ENCODE peak calls at places on chromosomes 5 and 9, in ten cellular contexts. C is endothelial cell of umbilical vein, E is Panc1, Z is GM23338, Y is HepG2, K is K562, G is stomach, X is upper lobe of left lung, O is prostate gland, S is suprapubic skin. V is an unnamed sample.

GRCh38 chr5:93385665-93386064 is 195.4 kb downstream of the NR2F1-AS1 start:
- DNase-seq in C (no peak), E (no peak), Z (no peak), Y (no peak), K (no peak), G (no peak), X (no peak), O (no peak), S (no peak), V (no peak)

GRCh38 chr5:111389390-111390082 is 122.8 kb downstream of the STARD4 start:
- DNase-seq in C (no peak), E (no peak), Z (no peak), Y (no peak), K (no peak), G (no peak), X (no peak), O (no peak), S (no peak), V (no peak)

GRCh38 chr5:17398439-17398838 is 99.6 kb upstream of the TAF11L2 start:
- DNase-seq in C (no peak), E (no peak), Z (no peak), Y (no peak), K (peak), G (no peak), X (no peak), O (no peak), S (no peak), V (no peak)

GRCh38 chr9:136007906-136008692 is 46.9 kb upstream of the UBAC1 start:
- DNase-seq in C (peak), E (peak), Z (no peak), Y (peak), K (no peak), G (no peak), X (no peak), O (no peak), S (no peak), V (no peak)

GRCh38 chr9:21941337-21941995 is 52.7 kb downstream of the CDKN2A start:
- DNase-seq in C (no peak), E (no peak), Z (no peak), Y (no peak), K (no peak), G (no peak), X (no peak), O (no peak), S (no peak), V (no peak)

GRCh38 chr9:3532158-3532557 is 6.4 kb upstream of the RFX3 start:
- DNase-seq in C (no peak), E (no peak), Z (peak), Y (no peak), K (no peak), G (no peak), X (no peak), O (no peak), S (no peak), V (no peak)

GRCh38 chr5:62475072-62475471 is 62.5 kb downstream of the IPO11 start:
- DNase-seq in C (no peak), E (no peak), Z (no peak), Y (no peak), K (peak), G (no peak), X (no peak), O (no peak), S (no peak), V (no peak)

GRCh38 chr5:145938699-145939531 is 2.5 kb downstream of the SH3RF2 start:
- DNase-seq in C (no peak), E (no peak), Z (no peak), Y (no peak), K (no peak), G (no peak), X (no peak), O (no peak), S (no peak), V (no peak)

GRCh38 chr9:18896531-18897179 is 136.4 kb downstream of the SAXO1 start:
- DNase-seq in C (no peak), E (no peak), Z (no peak), Y (no peak), K (no peak), G (no peak), X (no peak), O (no peak), S (no peak), V (no peak)

GRCh38 chr5:157266286-157267007 is 524 bp downstream of the CYFIP2 start:
- DNase-seq in C (peak), E (no peak), Z (peak), Y (no peak), K (no peak), G (peak), X (peak), O (no peak), S (no peak), V (peak)

GRCh38 chr5:170313344-170313743 is 15.8 kb upstream of the LCP2 start:
- DNase-seq in C (no peak), E (no peak), Z (no peak), Y (no peak), K (peak), G (no peak), X (no peak), O (no peak), S (no peak), V (no peak)

GRCh38 chr9:31590091-31590490 is 794.4 kb upstream of the ACO1 start:
- DNase-seq in C (no peak), E (no peak), Z (no peak), Y (no peak), K (no peak), G (no peak), X (no peak), O (no peak), S (no peak), V (no peak)

GRCh38 chr9:86637515-86637914 is 283.3 kb upstream of the TUT7 start:
- DNase-seq in C (peak), E (no peak), Z (peak), Y (no peak), K (peak), G (peak), X (no peak), O (peak), S (no peak), V (no peak)

GRCh38 chr5:137621861-137622823 is 113.7 kb downstream of the KLHL3 start:
- DNase-seq in C (no peak), E (no peak), Z (no peak), Y (no peak), K (no peak), G (no peak), X (no peak), O (no peak), S (no peak), V (no peak)

GRCh38 chr9:81574399-81574798 is 114.9 kb downstream of the TLE1 start:
- DNase-seq in C (no peak), E (no peak), Z (no peak), Y (peak), K (no peak), G (no peak), X (no peak), O (no peak), S (no peak), V (no peak)

GRCh38 chr9:131707677-131708612 is 31.9 kb downstream of the RAPGEF1 start:
- DNase-seq in C (peak), E (no peak), Z (no peak), Y (no peak), K (peak), G (peak), X (peak), O (peak), S (no peak), V (no peak)

GRCh38 chr5:78533356-78533755 is 115.2 kb downstream of the LHFPL2 start:
- DNase-seq in C (peak), E (no peak), Z (peak), Y (peak), K (peak), G (no peak), X (no peak), O (no peak), S (no peak), V (no peak)

GRCh38 chr5:30458681-30459080 is 734.8 kb upstream of the CDH6 start:
- DNase-seq in C (no peak), E (no peak), Z (no peak), Y (no peak), K (no peak), G (no peak), X (no peak), O (no peak), S (no peak), V (no peak)

GRCh38 chr5:31193026-31193425 is 460 bp upstream of the CDH6 start:
- DNase-seq in C (no peak), E (no peak), Z (peak), Y (no peak), K (no peak), G (no peak), X (no peak), O (no peak), S (no peak), V (no peak)

GRCh38 chr5:114467141-114467540 is 105.3 kb downstream of the KCNN2 start:
- DNase-seq in C (no peak), E (no peak), Z (no peak), Y (no peak), K (no peak), G (no peak), X (no peak), O (no peak), S (no peak), V (no peak)

GRCh38 chr5:93586948-93587918 is 4.2 kb downstream of the NR2F1 start:
- DNase-seq in C (no peak), E (no peak), Z (peak), Y (no peak), K (no peak), G (no peak), X (no peak), O (no peak), S (no peak), V (no peak)

DNA sequence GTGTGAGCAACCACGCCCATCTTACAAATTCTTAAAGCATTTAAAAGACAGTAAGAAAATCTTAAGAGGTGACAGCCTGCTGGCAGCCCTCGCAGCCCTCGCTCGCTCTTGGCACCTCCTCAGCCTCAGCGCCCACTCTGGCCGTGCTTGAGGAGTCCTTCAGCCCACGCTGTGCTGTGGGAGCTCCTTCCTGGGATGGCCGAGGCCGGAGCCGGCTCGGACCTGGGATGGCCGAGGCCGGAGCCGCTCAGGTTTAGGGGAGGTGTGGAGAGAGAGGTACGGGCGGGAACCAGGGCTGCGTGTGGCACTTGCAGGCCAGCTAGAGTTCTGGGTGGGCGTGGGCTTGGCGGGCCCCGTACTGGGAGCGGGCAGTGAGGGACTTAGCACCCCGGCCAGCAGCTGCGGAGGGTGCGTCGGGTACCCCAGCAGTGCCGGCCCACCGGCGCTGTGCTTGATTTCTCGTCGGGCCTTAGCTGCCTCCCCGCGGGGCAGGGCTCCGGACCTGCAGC is 9.3 kb upstream of the ECM2 start:
- DNase-seq in C (no peak), E (no peak), Z (no peak), Y (no peak), K (no peak), G (no peak), X (no peak), O (no peak), S (no peak), V (no peak)
- TF ChIP-seq POLR2AphosphoS5 in C (no peak), E (no peak), Z (no peak), Y (no peak), K (no peak), G (no peak), X (no peak), O (no peak), S (no peak), V (no peak)

DNA sequence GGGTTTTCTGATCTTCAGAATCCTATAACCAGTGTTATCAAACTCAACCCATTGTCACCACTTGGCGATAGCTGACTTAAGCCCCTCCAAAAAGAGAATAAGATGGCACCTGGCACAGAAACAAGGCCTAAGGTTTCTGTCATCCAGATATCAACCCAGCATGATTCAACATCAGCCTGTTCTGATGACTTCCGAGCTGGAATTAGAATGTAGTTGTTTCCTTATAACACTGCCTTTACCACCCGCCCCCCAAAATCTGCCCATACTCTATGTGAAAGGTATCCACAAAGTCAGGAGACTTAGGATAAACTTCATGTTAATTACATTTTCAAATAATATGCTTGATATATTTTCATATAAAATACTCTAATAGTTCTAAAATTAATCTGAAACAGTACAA is 5.2 kb downstream of the KLF9 start:
- DNase-seq in C (no peak), E (no peak), Z (no peak), Y (no peak), K (no peak), G (no peak), X (no peak), O (no peak), S (peak), V (no peak)
- H3K27ac ChIP-seq in C (no peak), E (no peak), Z (no peak), Y (no peak), K (no peak), G (no peak), X (peak), O (peak), S (no peak), V (no peak)

DNA sequence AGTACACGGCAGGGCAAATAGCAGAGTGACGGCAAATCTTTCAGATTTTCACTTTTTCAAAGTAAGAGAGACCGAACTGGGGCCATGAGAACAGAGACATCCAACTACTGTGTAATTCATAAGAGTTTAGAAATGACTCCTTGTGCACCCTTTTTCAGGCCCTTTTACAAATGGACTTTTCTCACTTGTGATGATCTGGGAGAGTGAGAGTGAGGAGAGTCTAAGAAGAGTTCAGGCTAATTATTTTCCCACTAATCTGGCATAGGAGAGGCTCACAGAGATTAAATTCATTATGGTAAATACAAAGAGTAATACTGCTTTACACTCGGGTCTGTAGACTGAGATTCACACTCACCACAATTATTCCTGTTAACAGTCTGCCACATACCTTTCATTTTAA is 880 bp upstream of the CCNG1 start:
- DNase-seq in C (no peak), E (no peak), Z (no peak), Y (no peak), K (peak), G (no peak), X (no peak), O (no peak), S (no peak), V (no peak)
- H3K4me3 ChIP-seq in C (no peak), E (peak), Z (peak), Y (peak), K (peak), G (no peak), X (no peak), O (no peak), S (peak), V (no peak)

GRCh38 chr5:71589903-71590302 is 2.8 kb downstream of the MCCC2 start:
- DNase-seq in C (no peak), E (no peak), Z (no peak), Y (no peak), K (no peak), G (no peak), X (no peak), O (no peak), S (no peak), V (no peak)

GRCh38 chr5:71587709-71588532 is 781 bp downstream of the MCCC2 start:
- DNase-seq in C (no peak), E (no peak), Z (peak), Y (peak), K (peak), G (no peak), X (no peak), O (no peak), S (no peak), V (no peak)

GRCh38 chr5:71588533-71588885 is 1.4 kb downstream of the MCCC2 start:
- DNase-seq in C (no peak), E (no peak), Z (no peak), Y (no peak), K (no peak), G (no peak), X (no peak), O (no peak), S (no peak), V (no peak)

GRCh38 chr5:71586052-71586940 is 844 bp upstream of the MCCC2 start:
- DNase-seq in C (peak), E (peak), Z (peak), Y (peak), K (peak), G (no peak), X (no peak), O (no peak), S (no peak), V (no peak)

GRCh38 chr5:71586941-71587708 is at the start of gene MCCC2:
- DNase-seq in C (peak), E (peak), Z (peak), Y (peak), K (peak), G (peak), X (peak), O (peak), S (peak), V (peak)
- TF ChIP-seq POLR2AphosphoS5 in C (peak), E (peak), Z (peak), Y (peak), K (peak), G (peak), X (peak), O (peak), S (peak), V (peak)

GRCh38 chr5:168055982-168056381 is 235.5 kb upstream of the WWC1 start:
- DNase-seq in C (no peak), E (no peak), Z (no peak), Y (no peak), K (no peak), G (no peak), X (no peak), O (no peak), S (no peak), V (no peak)
- H3K27ac ChIP-seq in C (no peak), E (no peak), Z (no peak), Y (no peak), K (no peak), G (no peak), X (no peak), O (no peak), S (no peak), V (no peak)

V was measured in spleen.